ENCODE peak calls at places on chromosome 7, in four cellular contexts. K, D, N and H are unnamed samples. For H3K4me1, the result is how much of the 10 kb centered on the place peaks cover.

GRCh38 chr7:46908770-46909169 is 673.1 kb downstream of the TNS3 start:
- DNase-seq in K (no peak), D (no peak), N (no peak), H (no peak)

GRCh38 chr7:74282748-74283459 is 6.3 kb upstream of the CLIP2 start:
- DNase-seq in K (no peak), D (no peak), N (no peak), H (no peak)

GRCh38 chr7:157411580-157411979 is 74.8 kb downstream of the DNAJB6 start:
- DNase-seq in K (no peak), D (no peak), N (no peak), H (no peak)

GRCh38 chr7:3260425-3260762 is 40.7 kb upstream of the SDK1 start:
- DNase-seq in K (peak), D (no peak), N (no peak), H (peak)

GRCh38 chr7:157253850-157254249 is 83.0 kb upstream of the DNAJB6 start:
- DNase-seq in K (no peak), D (peak), N (no peak), H (no peak)

GRCh38 chr7:35854311-35854710 is 53.5 kb downstream of the SEPTIN7 start:
- DNase-seq in K (no peak), D (no peak), N (no peak), H (no peak)

GRCh38 chr7:20238754-20239324 is 21.7 kb upstream of the MACC1 start:
- DNase-seq in K (no peak), D (peak), N (no peak), H (peak)

GRCh38 chr7:140312141-140312846 is 86.0 kb downstream of the SLC37A3 start:
- DNase-seq in K (no peak), D (no peak), N (no peak), H (no peak)

GRCh38 chr7:158396982-158397862 is 190.4 kb downstream of the PTPRN2 start:
- DNase-seq in K (no peak), D (no peak), N (no peak), H (no peak)

DNA sequence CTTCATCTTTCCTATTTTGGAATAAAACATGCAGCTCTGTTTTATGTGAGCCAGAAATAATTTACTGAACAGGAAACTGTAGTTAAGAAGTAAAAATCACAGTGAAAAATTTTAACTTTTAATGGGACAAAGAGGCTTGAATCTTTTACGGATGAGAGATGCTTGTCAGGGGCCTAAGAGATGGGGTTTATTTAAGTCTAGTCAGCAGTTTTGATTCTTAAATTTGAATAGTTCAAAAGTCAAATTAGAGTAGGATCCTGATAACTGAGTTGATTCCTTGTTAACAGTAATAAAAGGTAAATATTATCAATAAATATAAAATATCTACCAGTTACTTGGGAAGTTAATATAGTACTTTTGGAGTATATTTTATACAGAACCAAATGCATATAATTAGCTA is 24.9 kb upstream of the CD36 start:
- DNase-seq in K (no peak), D (no peak), N (no peak), H (no peak)
- H3K4me1 ChIP-seq in K (under half), D (under half), N (under half), H (under half)

DNA sequence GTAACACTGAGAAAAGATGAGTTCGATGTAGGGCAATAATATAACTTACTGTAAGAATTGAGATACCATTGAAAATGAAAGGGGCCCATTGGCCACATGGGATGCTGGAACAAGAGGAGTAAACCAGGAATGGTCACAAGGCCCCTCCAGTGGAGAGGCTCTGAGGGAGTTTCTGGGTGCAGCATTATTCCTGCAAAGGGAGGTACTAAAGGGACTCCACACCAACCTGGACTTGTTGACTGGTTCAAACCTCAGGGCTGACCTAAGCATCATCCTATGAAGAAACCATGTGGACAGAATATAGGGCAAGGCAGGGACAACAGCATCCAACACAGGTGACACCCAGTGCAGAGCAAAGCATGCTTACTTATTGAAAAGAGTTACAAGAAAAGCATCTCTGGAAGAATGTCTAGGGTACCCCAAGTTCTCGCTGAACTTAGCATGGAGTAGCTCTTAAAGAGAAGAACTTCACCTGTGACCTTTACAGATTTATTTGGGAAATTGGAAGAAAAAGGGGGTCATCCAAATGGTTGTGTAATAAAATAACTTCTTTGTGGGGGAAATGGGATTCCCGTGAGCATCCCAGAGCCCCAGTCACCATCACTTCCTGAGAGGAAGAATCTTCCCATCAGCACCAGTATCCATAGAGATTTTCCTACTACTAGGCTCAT is 34.7 kb downstream of the PRSS2 start:
- DNase-seq in K (no peak), D (no peak), N (no peak), H (no peak)
- H3K4me1 ChIP-seq in K (under half), D (under half), N (half or more), H (under half)

GRCh38 chr7:90621892-90622182 is 25.7 kb downstream of the CDK14 start:
- DNase-seq in K (no peak), D (no peak), N (no peak), H (no peak)

GRCh38 chr7:90618880-90619279 is 22.8 kb downstream of the CDK14 start:
- DNase-seq in K (no peak), D (no peak), N (no peak), H (no peak)

GRCh38 chr7:90622670-90623069 is 26.5 kb downstream of the CDK14 start:
- DNase-seq in K (no peak), D (no peak), N (no peak), H (no peak)

GRCh38 chr7:90624128-90624980 is 28.2 kb downstream of the CDK14 start:
- DNase-seq in K (peak), D (no peak), N (no peak), H (no peak)

GRCh38 chr7:90621130-90621891 is 25.2 kb downstream of the CDK14 start:
- DNase-seq in K (no peak), D (no peak), N (no peak), H (no peak)
- H3K4me1 ChIP-seq in K (under half), D (under half), N (under half), H (under half)

GRCh38 chr7:130923930-130924329 is 189.9 kb upstream of the KLF14 start:
- DNase-seq in K (no peak), D (no peak), N (no peak), H (peak)

GRCh38 chr7:130925136-130925794 is 191.3 kb upstream of the KLF14 start:
- DNase-seq in K (peak), D (no peak), N (no peak), H (peak)

GRCh38 chr7:130926021-130926691 is 192.1 kb upstream of the KLF14 start:
- DNase-seq in K (no peak), D (no peak), N (no peak), H (no peak)

GRCh38 chr7:130927564-130927963 is 193.6 kb upstream of the KLF14 start:
- DNase-seq in K (no peak), D (no peak), N (no peak), H (no peak)

DNA sequence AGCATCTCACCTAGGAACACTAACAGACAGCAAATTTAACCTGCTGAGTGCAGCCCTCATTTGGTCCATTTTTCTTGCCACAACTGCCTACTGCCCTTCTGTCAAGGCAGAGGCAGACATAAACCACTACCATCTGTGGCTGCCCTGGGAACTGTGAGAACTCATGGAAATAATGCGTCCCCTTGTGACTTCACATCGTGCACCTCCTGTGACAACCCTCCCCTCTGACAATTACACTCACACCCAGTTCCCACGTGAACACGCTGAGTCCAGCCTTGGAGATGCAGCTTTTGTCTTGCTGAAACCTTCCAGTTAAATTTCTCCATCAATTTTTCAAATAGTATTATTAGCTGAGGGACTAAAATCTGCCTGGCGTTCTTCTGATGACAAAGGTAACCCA is 193.1 kb upstream of the KLF14 start:
- DNase-seq in K (no peak), D (no peak), N (no peak), H (no peak)
- H3K4me1 ChIP-seq in K (under half), D (under half), N (under half), H (under half)

DNA sequence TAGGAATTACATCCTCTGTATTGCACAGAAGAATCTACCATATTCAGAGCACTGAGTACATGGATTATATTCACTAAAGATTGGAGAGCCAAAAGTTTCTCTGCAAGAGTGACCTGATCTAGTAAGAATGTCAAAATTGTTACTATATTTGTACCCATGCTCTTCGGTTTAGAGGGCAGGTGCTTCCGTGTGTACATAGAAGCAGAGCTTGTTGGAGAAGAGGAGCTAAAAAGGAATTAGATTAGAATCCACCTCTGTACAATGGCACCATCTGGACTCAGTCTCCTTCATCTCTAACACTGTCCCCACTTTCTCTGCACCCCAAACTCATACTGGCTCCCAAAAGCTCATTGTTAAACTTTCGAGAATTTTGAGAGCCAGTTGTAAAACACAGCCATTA is 8.3 kb downstream of the CALD1 start:
- DNase-seq in K (no peak), D (no peak), N (no peak), H (no peak)
- H3K4me1 ChIP-seq in K (under half), D (under half), N (under half), H (under half)